ENCODE peak calls at places on chromosomes 11 and 22, in eight cellular contexts. Q is OCI-LY7; O is CD8-positive, alpha-beta memory T cell; P is right cardiac atrium; A is psoas muscle; U is RWPE1; Y is A549; B is upper lobe of right lung. J is an unnamed sample.

GRCh38 chr11:5345831-5346230 is 2.5 kb upstream of the OR51B5 start:
- DNase-seq in Q (no peak), O (no peak), P (no peak), A (no peak), U (no peak), Y (no peak), B (no peak), J (no peak)

GRCh38 chr11:76769071-76769560 is 14.0 kb upstream of the TSKU start:
- DNase-seq in Q (no peak), O (no peak), P (peak; percentile 23), A (no peak), U (no peak), Y (no peak), B (no peak), J (no peak)

GRCh38 chr11:18310800-18311340 is 11.1 kb downstream of the HPS5 start:
- DNase-seq in Q (no peak), O (no peak), P (no peak), A (no peak), U (no peak), Y (no peak), B (no peak), J (peak; percentile 99)

GRCh38 chr11:111019931-111020381 is 225.6 kb upstream of the POU2AF2 start:
- DNase-seq in Q (no peak), O (no peak), P (peak; percentile 22), A (no peak), U (no peak), Y (no peak), B (no peak), J (no peak)

GRCh38 chr11:94790771-94791180 is 22.6 kb downstream of the AMOTL1 start:
- DNase-seq in Q (no peak), O (no peak), P (no peak), A (no peak), U (no peak), Y (no peak), B (no peak), J (peak; percentile 66)

GRCh38 chr22:44120314-44120704 is 60.4 kb upstream of the PARVG start:
- DNase-seq in Q (no peak), O (no peak), P (no peak), A (no peak), U (no peak), Y (no peak), B (peak; percentile 13), J (no peak)

GRCh38 chr11:118304227-118304808 is at the start of gene CD3E:
- DNase-seq in Q (peak; percentile 37), O (peak; percentile 76), P (no peak), A (no peak), U (no peak), Y (no peak), B (no peak), J (no peak)

GRCh38 chr11:37509471-37509870 is 911.4 kb upstream of the RAG2 start:
- DNase-seq in Q (no peak), O (no peak), P (no peak), A (no peak), U (no peak), Y (no peak), B (no peak), J (no peak)

GRCh38 chr11:69818243-69819108 is 740 bp downstream of the FGF3 start:
- DNase-seq in Q (no peak), O (no peak), P (no peak), A (no peak), U (no peak), Y (no peak), B (no peak), J (no peak)

GRCh38 chr22:33919591-33920501 is at the start of gene LARGE1:
- DNase-seq in Q (peak; percentile 52), O (no peak), P (peak; percentile 62), A (peak; percentile 45), U (no peak), Y (peak; percentile 3), B (peak; percentile 79), J (peak; percentile 37)

GRCh38 chr22:42880815-42881214 is 23.7 kb upstream of the ARFGAP3 start:
- DNase-seq in Q (no peak), O (no peak), P (no peak), A (no peak), U (no peak), Y (no peak), B (no peak), J (no peak)

GRCh38 chr11:3892156-3892555 is 36.7 kb downstream of the STIM1 start:
- DNase-seq in Q (no peak), O (no peak), P (no peak), A (no peak), U (no peak), Y (no peak), B (no peak), J (no peak)

GRCh38 chr22:38030311-38031133 is 26.7 kb upstream of the PICK1 start:
- DNase-seq in Q (no peak), O (no peak), P (no peak), A (no peak), U (no peak), Y (no peak), B (no peak), J (no peak)

GRCh38 chr11:49377978-49378377 is 169.6 kb upstream of the FOLH1 start:
- DNase-seq in Q (no peak), O (no peak), P (no peak), A (no peak), U (no peak), Y (no peak), B (no peak), J (no peak)

GRCh38 chr22:39087881-39088687 is 9.0 kb upstream of the APOBEC3H start:
- DNase-seq in Q (no peak), O (no peak), P (peak; percentile 40), A (no peak), U (no peak), Y (no peak), B (no peak), J (no peak)

GRCh38 chr11:47566166-47566546 is 757 bp downstream of the PTPMT1 start:
- DNase-seq in Q (no peak), O (no peak), P (no peak), A (no peak), U (no peak), Y (no peak), B (no peak), J (no peak)

GRCh38 chr22:25210831-25211230 is 8.6 kb upstream of the CRYBB2 start:
- DNase-seq in Q (no peak), O (no peak), P (no peak), A (no peak), U (no peak), Y (no peak), B (no peak), J (no peak)

GRCh38 chr11:65060913-65061408 is 2.6 kb upstream of the NAALADL1 start:
- DNase-seq in Q (no peak), O (no peak), P (no peak), A (no peak), U (no peak), Y (peak; percentile 47), B (no peak), J (no peak)

GRCh38 chr11:6632116-6633073 is 13.2 kb upstream of the TPP1 start:
- DNase-seq in Q (no peak), O (no peak), P (no peak), A (no peak), U (no peak), Y (no peak), B (no peak), J (no peak)

GRCh38 chr11:14411818-14412217 is 52.8 kb upstream of the RRAS2 start:
- DNase-seq in Q (no peak), O (no peak), P (peak; percentile 64), A (peak; percentile 61), U (peak; percentile 82), Y (no peak), B (no peak), J (peak; percentile 84)

GRCh38 chr11:115848614-115849013 is 344.4 kb upstream of the CADM1 start:
- DNase-seq in Q (no peak), O (no peak), P (no peak), A (no peak), U (no peak), Y (no peak), B (no peak), J (no peak)

GRCh38 chr11:20443596-20443995 is 56.1 kb downstream of the PRMT3 start:
- DNase-seq in Q (peak; percentile 25), O (no peak), P (no peak), A (no peak), U (no peak), Y (peak; percentile 38), B (no peak), J (no peak)

GRCh38 chr11:92893276-92893675 is 76.2 kb upstream of the MTNR1B start:
- DNase-seq in Q (no peak), O (no peak), P (no peak), A (no peak), U (no peak), Y (no peak), B (no peak), J (no peak)

GRCh38 chr11:57546869-57547518 is 9.6 kb downstream of the SMTNL1 start:
- DNase-seq in Q (no peak), O (no peak), P (no peak), A (no peak), U (no peak), Y (peak; percentile 50), B (peak; percentile 20), J (no peak)

GRCh38 chr22:27737521-27737920 is 64.0 kb downstream of the MN1 start:
- DNase-seq in Q (no peak), O (no peak), P (no peak), A (no peak), U (no peak), Y (no peak), B (no peak), J (no peak)

GRCh38 chr11:82927264-82927880 is 25.8 kb downstream of the DDIAS start:
- DNase-seq in Q (peak; percentile 84), O (peak; percentile 55), P (no peak), A (no peak), U (peak; percentile 59), Y (peak; percentile 65), B (no peak), J (peak; percentile 60)

GRCh38 chr11:70810131-70810530 is 411.8 kb downstream of the CTTN start:
- DNase-seq in Q (no peak), O (no peak), P (no peak), A (no peak), U (no peak), Y (no peak), B (no peak), J (no peak)

GRCh38 chr11:114314096-114314495 is 17.9 kb downstream of the NNMT start:
- DNase-seq in Q (no peak), O (no peak), P (no peak), A (no peak), U (no peak), Y (no peak), B (no peak), J (no peak)
- H3K27ac ChIP-seq in Q (no peak overlapping the region), O (no peak overlapping the region), P (no peak overlapping the region), A (no peak overlapping the region), U (peak overlapping the region; percentile 44), Y (peak overlapping the region; percentile 87), B (no peak overlapping the region), J (no peak overlapping the region)

GRCh38 chr22:36422287-36423014 is 34.7 kb upstream of the MYH9 start:
- DNase-seq in Q (no peak), O (no peak), P (no peak), A (no peak), U (no peak), Y (no peak), B (no peak), J (no peak)
- H3K27ac ChIP-seq in Q (no peak overlapping the region), O (no peak overlapping the region), P (no peak overlapping the region), A (no peak overlapping the region), U (no peak overlapping the region), Y (no peak overlapping the region), B (no peak overlapping the region), J (no peak overlapping the region)

GRCh38 chr11:78476066-78476465 is 58.4 kb upstream of the GAB2 start:
- DNase-seq in Q (no peak), O (no peak), P (no peak), A (no peak), U (peak; percentile 23), Y (peak; percentile 18), B (no peak), J (no peak)
- H3K27ac ChIP-seq in Q (no peak overlapping the region), O (no peak overlapping the region), P (no peak overlapping the region), A (no peak overlapping the region), U (no peak overlapping the region), Y (no peak overlapping the region), B (no peak overlapping the region), J (no peak overlapping the region)

GRCh38 chr11:40280161-40281054 is 1179.0 kb downstream of the LRRC4C start:
- DNase-seq in Q (no peak), O (no peak), P (peak; percentile 68), A (peak; percentile 55), U (no peak), Y (no peak), B (no peak), J (no peak)
- H3K27ac ChIP-seq in Q (no peak overlapping the region), O (no peak overlapping the region), P (no peak overlapping the region), A (no peak overlapping the region), U (no peak overlapping the region), Y (no peak overlapping the region), B (no peak overlapping the region), J (no peak overlapping the region)

J was measured in PC-9.